ENCODE peak calls at places on chromosomes 16 and 17, in seven cellular contexts. X is GM23248, Z is neural progenitor cell, C is GM23338, A is MM.1S, T is PC-3, M is HCT116. B is an unnamed sample.

GRCh38 chr16:12896562-12896961 is 4.8 kb upstream of the SHISA9 start:
- DNase-seq in X (peak; percentile 41), Z (peak; percentile 75), C (peak; percentile 90), A (peak; percentile 49), T (peak; percentile 50), M (peak; percentile 32), B (peak; percentile 64)

GRCh38 chr17:76893623-76894358 is 25.6 kb downstream of the MGAT5B start:
- DNase-seq in X (no peak), Z (no peak), C (no peak), A (no peak), T (no peak), M (no peak), B (no peak)

GRCh38 chr17:37648555-37648954 is 5.3 kb upstream of the DDX52 start:
- DNase-seq in X (peak; percentile 81), Z (no peak), C (no peak), A (peak; percentile 46), T (peak; percentile 57), M (no peak), B (no peak)

GRCh38 chr17:57916925-57917858 is 38.0 kb downstream of the CUEDC1 start:
- DNase-seq in X (no peak), Z (no peak), C (no peak), A (peak; percentile 53), T (peak; percentile 39), M (peak; percentile 48), B (no peak)

GRCh38 chr17:65167581-65167980 is 30.4 kb downstream of the RGS9 start:
- DNase-seq in X (no peak), Z (no peak), C (no peak), A (no peak), T (no peak), M (no peak), B (no peak)

GRCh38 chr17:40538019-40538935 is 27.0 kb downstream of the CCR7 start:
- DNase-seq in X (peak; percentile 67), Z (no peak), C (no peak), A (no peak), T (no peak), M (no peak), B (no peak)

GRCh38 chr17:50604470-50604869 is 30.2 kb upstream of the ABCC3 start:
- DNase-seq in X (peak; percentile 39), Z (no peak), C (peak; percentile 62), A (no peak), T (no peak), M (no peak), B (peak; percentile 89)

GRCh38 chr17:3695723-3696411 is at the start of gene P2RX5:
- DNase-seq in X (peak; percentile 54), Z (peak; percentile 76), C (peak; percentile 75), A (peak; percentile 65), T (peak; percentile 32), M (no peak), B (peak; percentile 39)

GRCh38 chr16:51952500-51952899 is 594.4 kb downstream of the TOX3 start:
- DNase-seq in X (peak; percentile 8), Z (no peak), C (no peak), A (no peak), T (no peak), M (no peak), B (no peak)

GRCh38 chr16:75043175-75043937 is 44.5 kb downstream of the ZNRF1 start:
- DNase-seq in X (no peak), Z (no peak), C (no peak), A (no peak), T (no peak), M (no peak), B (no peak)

GRCh38 chr17:62968445-62968923 is 2.4 kb downstream of the TANC2 start:
- DNase-seq in X (peak; percentile 94), Z (peak; percentile 87), C (peak; percentile 93), A (peak; percentile 85), T (peak; percentile 96), M (peak; percentile 83), B (peak; percentile 89)

GRCh38 chr17:1078831-1079561 is 82.1 kb downstream of the TIMM22 start:
- DNase-seq in X (no peak), Z (peak; percentile 57), C (peak; percentile 75), A (no peak), T (no peak), M (no peak), B (no peak)

GRCh38 chr17:32341141-32341856 is 674 bp downstream of the C17orf75 start:
- DNase-seq in X (peak; percentile 49), Z (no peak), C (no peak), A (peak; percentile 72), T (peak; percentile 26), M (no peak), B (peak; percentile 41)

GRCh38 chr17:6233339-6233738 is 163.2 kb downstream of the WSCD1 start:
- DNase-seq in X (no peak), Z (no peak), C (no peak), A (no peak), T (no peak), M (no peak), B (no peak)

GRCh38 chr16:23508589-23509440 is 1.5 kb downstream of the GGA2 start:
- DNase-seq in X (peak; percentile 54), Z (peak; percentile 73), C (peak; percentile 69), A (no peak), T (peak; percentile 4), M (no peak), B (peak; percentile 16)

GRCh38 chr16:85172465-85173071 is 60.3 kb upstream of the CIBAR2 start:
- DNase-seq in X (peak; percentile 74), Z (peak; percentile 69), C (peak; percentile 78), A (no peak), T (peak; percentile 69), M (peak; percentile 65), B (no peak)

GRCh38 chr16:71383054-71383773 is 24.7 kb downstream of the CALB2 start:
- DNase-seq in X (peak; percentile 50), Z (peak; percentile 43), C (peak; percentile 48), A (no peak), T (peak; percentile 7), M (no peak), B (peak; percentile 34)

GRCh38 chr16:49834496-49835009 is 21.4 kb downstream of the ZNF423 start:
- DNase-seq in X (peak; percentile 17), Z (peak; percentile 72), C (peak; percentile 79), A (no peak), T (no peak), M (no peak), B (peak; percentile 87)

GRCh38 chr17:79627184-79627765 is 16.4 kb upstream of the RBFOX3 start:
- DNase-seq in X (no peak), Z (no peak), C (no peak), A (no peak), T (no peak), M (no peak), B (no peak)

GRCh38 chr17:41551370-41551769 is 20.5 kb downstream of the KRT9 start:
- DNase-seq in X (peak; percentile 39), Z (no peak), C (no peak), A (no peak), T (no peak), M (no peak), B (no peak)

GRCh38 chr17:49548051-49548505 is 27.6 kb upstream of the NXPH3 start:
- DNase-seq in X (no peak), Z (no peak), C (no peak), A (no peak), T (no peak), M (no peak), B (peak; percentile 2)

GRCh38 chr17:2842464-2842863 is 46.2 kb downstream of the RAP1GAP2 start:
- DNase-seq in X (no peak), Z (no peak), C (no peak), A (no peak), T (no peak), M (no peak), B (no peak)

GRCh38 chr16:19901164-19901563 is 16.5 kb upstream of the GPRC5B start:
- DNase-seq in X (no peak), Z (peak; percentile 50), C (no peak), A (no peak), T (no peak), M (no peak), B (no peak)

GRCh38 chr16:11792404-11793260 is 4.4 kb downstream of the ZC3H7A start:
- DNase-seq in X (no peak), Z (no peak), C (no peak), A (peak; percentile 48), T (no peak), M (no peak), B (peak; percentile 76)

GRCh38 chr17:48522990-48523389 is 7.8 kb downstream of the HOXB1 start:
- DNase-seq in X (peak; percentile 41), Z (no peak), C (no peak), A (no peak), T (no peak), M (no peak), B (no peak)

DNA sequence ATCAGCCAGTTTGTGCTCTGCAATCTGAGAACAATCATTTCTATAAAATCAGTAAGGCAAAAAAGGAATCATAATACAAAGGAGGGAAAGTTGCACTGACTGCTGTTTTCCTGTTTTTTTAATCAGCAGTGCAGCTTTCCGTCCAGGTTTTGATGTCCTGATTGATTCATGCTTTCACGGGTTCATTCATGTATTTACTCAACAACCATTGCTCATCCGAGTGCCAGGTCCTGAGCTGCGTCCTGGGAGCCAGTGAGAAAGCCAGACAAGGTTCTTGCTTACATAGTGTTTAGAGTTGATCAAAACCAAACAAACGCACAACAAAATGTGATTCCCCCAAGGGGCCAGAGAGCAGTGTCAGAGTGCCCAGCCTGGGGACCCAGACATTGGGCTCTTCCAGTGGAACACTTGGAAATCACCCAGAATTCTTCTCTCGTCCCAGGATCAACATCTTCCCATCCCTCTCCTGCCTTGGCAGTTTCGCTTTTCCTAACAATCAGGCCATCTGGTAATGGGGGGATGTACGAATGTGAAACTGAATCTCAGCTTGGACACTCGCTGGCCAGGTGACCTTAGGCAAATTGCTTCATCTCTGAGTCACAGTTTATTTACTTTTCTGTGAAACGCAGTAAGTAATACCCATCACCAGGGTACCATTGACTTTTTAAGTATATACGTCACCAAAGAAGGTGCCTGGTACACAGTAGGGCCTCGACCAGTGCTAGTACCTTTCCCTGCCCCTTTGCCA is 13.3 kb upstream of the C1QL1 start:
- DNase-seq in X (peak; percentile 30), Z (no peak), C (no peak), A (no peak), T (peak; percentile 92), M (no peak), B (peak; percentile 45)
- TF ChIP-seq EZH2phosphoT487 in X (no peak), Z (no peak), C (no peak), A (no peak), T (no peak), M (no peak), B (no peak)

GRCh38 chr16:54289242-54290051 is 2.9 kb upstream of the IRX3 start:
- DNase-seq in X (no peak), Z (peak; percentile 90), C (peak; percentile 86), A (no peak), T (no peak), M (no peak), B (no peak)
- TF ChIP-seq EZH2 in X (no peak), Z (peak; percentile 37), C (peak; percentile 89), A (no peak), T (no peak), M (no peak), B (no peak)

GRCh38 chr17:55421179-55421934 is at the start of gene MMD:
- DNase-seq in X (peak; percentile 33), Z (no peak), C (peak; percentile 51), A (no peak), T (peak; percentile 34), M (no peak), B (peak; percentile 69)
- TF ChIP-seq EZH2phosphoT487 in X (no peak), Z (no peak), C (no peak), A (no peak), T (no peak), M (no peak), B (no peak)

DNA sequence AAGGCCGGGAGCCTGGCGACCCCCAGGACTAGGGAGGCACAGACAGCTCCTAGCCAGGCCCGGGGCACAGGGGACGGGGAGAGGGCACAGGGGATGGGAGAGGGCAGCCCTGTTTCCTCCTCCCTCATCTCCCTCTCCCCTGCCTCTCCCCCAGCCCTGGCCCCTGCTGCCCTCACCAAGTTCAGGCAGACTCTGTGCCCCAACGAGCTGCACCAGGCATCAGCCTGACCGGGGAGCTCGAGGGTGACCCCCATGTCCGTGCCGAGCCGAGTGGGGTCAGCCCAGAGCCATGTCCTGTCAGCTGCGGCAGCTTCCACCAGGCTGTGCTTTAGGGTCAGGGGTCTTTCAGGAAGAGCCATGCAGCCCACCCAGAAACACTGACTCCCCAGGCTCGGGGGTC is 6.0 kb downstream of the CDH15 start:
- DNase-seq in X (no peak), Z (no peak), C (no peak), A (no peak), T (no peak), M (no peak), B (no peak)
- TF ChIP-seq EZH2 in X (no peak), Z (no peak), C (no peak), A (no peak), T (no peak), M (no peak), B (no peak)